ENCODE peak calls at places on chromosome 13, in eight cellular contexts. M, I, X, E, O, N, F and Z are unnamed samples.

GRCh38 chr13:101881593-101881992 is 429.1 kb downstream of the ITGBL1 start:
- DNase-seq in O (no peak), E (no peak), I (no peak), X (no peak), M (no peak), N (no peak), F (no peak), Z (no peak)

GRCh38 chr13:106865706-106866288 is 297.9 kb upstream of the ARGLU1 start:
- DNase-seq in E (no peak), M (no peak), X (no peak), O (no peak), I (no peak), N (no peak), F (no peak), Z (no peak)

GRCh38 chr13:23687614-23688013 is 117.4 kb downstream of the TNFRSF19 start:
- DNase-seq in X (no peak), O (no peak), I (no peak), F (no peak), M (no peak), E (no peak), N (no peak), Z (no peak)

GRCh38 chr13:74090397-74090796 is 43.8 kb downstream of the KLF12 start:
- DNase-seq in E (no peak), N (no peak), O (no peak), M (no peak), I (no peak), F (no peak), X (no peak), Z (no peak)

GRCh38 chr13:47334173-47334572 is 437.3 kb upstream of the HTR2A start:
- DNase-seq in N (no peak), I (no peak), E (peak; percentile 89), O (no peak), X (no peak), F (no peak), M (no peak), Z (no peak)

GRCh38 chr13:25619897-25620296 is 248.1 kb downstream of the ATP8A2 start:
- DNase-seq in X (no peak), O (no peak), N (no peak), F (no peak), I (no peak), M (no peak), E (no peak), Z (no peak)

GRCh38 chr13:43127827-43128226 is 104.4 kb downstream of the DNAJC15 start:
- DNase-seq in F (no peak), N (no peak), E (no peak), O (no peak), M (no peak), I (no peak), X (no peak), Z (no peak)

GRCh38 chr13:76944457-76944856 is 3.9 kb upstream of the ACOD1 start:
- DNase-seq in N (no peak), M (no peak), I (no peak), E (peak; percentile 88), F (no peak), X (no peak), O (no peak), Z (no peak)

GRCh38 chr13:23902975-23903905 is 5.9 kb upstream of the C1QTNF9B start:
- DNase-seq in E (no peak), O (no peak), M (no peak), N (no peak), I (no peak), X (no peak), F (no peak), Z (peak; percentile 67)

GRCh38 chr13:51689597-51689996 is 105.3 kb downstream of the WDFY2 start:
- DNase-seq in E (no peak), X (no peak), I (no peak), F (peak; percentile 49), N (no peak), M (no peak), O (no peak), Z (no peak)

GRCh38 chr13:101210774-101211173 is 205.5 kb downstream of the NALCN start:
- DNase-seq in I (no peak), M (no peak), N (no peak), F (no peak), O (no peak), X (no peak), E (no peak), Z (no peak)

GRCh38 chr13:110301083-110301482 is 5.9 kb downstream of the COL4A1 start:
- DNase-seq in F (no peak), I (no peak), E (no peak), O (no peak), X (no peak), N (peak; percentile 48), M (no peak), Z (no peak)

GRCh38 chr13:30892966-30893365 is 13.1 kb upstream of the MEDAG start:
- DNase-seq in X (peak; percentile 88), I (no peak), N (peak; percentile 88), F (peak; percentile 84), O (peak; percentile 83), M (no peak), E (peak; percentile 82), Z (peak; percentile 86)

GRCh38 chr13:48412881-48413351 is at the start of gene LPAR6:
- DNase-seq in N (no peak), O (no peak), E (peak; percentile 79), I (no peak), F (peak; percentile 81), X (no peak), M (peak; percentile 42), Z (no peak)

GRCh38 chr13:84553252-84553651 is 671.0 kb upstream of the SLITRK1 start:
- DNase-seq in I (no peak), O (peak; percentile 38), N (no peak), M (no peak), F (no peak), X (no peak), E (no peak), Z (no peak)

GRCh38 chr13:80251403-80251802 is 89.5 kb downstream of the SPRY2 start:
- DNase-seq in I (no peak), O (no peak), X (no peak), M (no peak), E (peak; percentile 17), N (no peak), F (no peak), Z (no peak)

GRCh38 chr13:34757441-34757840 is 184.6 kb upstream of the NBEA start:
- DNase-seq in N (no peak), E (no peak), F (no peak), O (no peak), I (no peak), M (no peak), X (no peak), Z (no peak)

GRCh38 chr13:71866173-71867091 is 572 bp downstream of the DACH1 start:
- DNase-seq in F (peak; percentile 29), X (peak; percentile 67), O (no peak), I (peak; percentile 48), N (no peak), E (peak; percentile 24), M (peak; percentile 40), Z (peak; percentile 74)

GRCh38 chr13:113526466-113527220 is 36.1 kb upstream of the DCUN1D2 start:
- DNase-seq in M (no peak), F (no peak), E (no peak), O (no peak), N (no peak), X (peak; percentile 22), I (no peak), Z (no peak)

DNA sequence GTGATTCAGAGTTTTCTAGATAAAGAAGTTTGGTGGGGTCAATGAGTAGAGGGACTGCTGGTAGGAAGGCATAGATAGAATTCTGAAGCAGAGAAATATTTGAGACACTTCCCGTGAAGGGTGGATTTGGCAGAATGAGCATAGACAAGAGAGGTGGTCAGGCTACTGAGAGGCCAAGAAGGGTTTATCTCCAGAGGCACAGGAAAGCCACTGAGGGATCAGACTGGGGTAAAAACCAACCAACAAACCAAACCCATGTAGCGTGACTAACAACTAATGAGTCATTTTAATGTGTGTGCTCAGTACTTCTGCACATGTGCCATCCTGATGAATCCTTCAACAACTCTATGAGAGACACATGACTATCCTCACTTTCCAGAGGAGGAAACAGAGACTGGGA is 60.0 kb upstream of the SERP2 start:
- DNase-seq in O (no peak), I (no peak), N (no peak), X (no peak), F (no peak), E (peak; percentile 88), M (no peak), Z (no peak)
- H3K4me1 ChIP-seq in O (no peaks in the 10 kb centered on the region), I (no peaks in the 10 kb centered on the region), N (peaks cover 21% of the 10 kb centered on the region), X (peaks cover 8% of the 10 kb centered on the region), F (no peaks in the 10 kb centered on the region), E (peaks cover 36% of the 10 kb centered on the region), M (peaks cover 3% of the 10 kb centered on the region), Z (peaks cover 6% of the 10 kb centered on the region)

GRCh38 chr13:40652588-40652940 is 13.9 kb downstream of the FOXO1 start:
- DNase-seq in N (no peak), O (no peak), E (no peak), F (no peak), M (no peak), I (no peak), X (no peak), Z (no peak)

GRCh38 chr13:40648040-40648439 is 18.4 kb downstream of the FOXO1 start:
- DNase-seq in X (no peak), N (no peak), F (no peak), I (no peak), E (no peak), O (no peak), M (no peak), Z (no peak)

GRCh38 chr13:40651866-40652587 is 14.4 kb downstream of the FOXO1 start:
- DNase-seq in O (no peak), E (no peak), X (no peak), I (no peak), F (peak; percentile 73), M (no peak), N (no peak), Z (no peak)

GRCh38 chr13:40644838-40645620 is 21.4 kb downstream of the FOXO1 start:
- DNase-seq in I (no peak), N (no peak), F (peak; percentile 35), E (peak; percentile 36), M (no peak), X (no peak), O (no peak), Z (no peak)

DNA sequence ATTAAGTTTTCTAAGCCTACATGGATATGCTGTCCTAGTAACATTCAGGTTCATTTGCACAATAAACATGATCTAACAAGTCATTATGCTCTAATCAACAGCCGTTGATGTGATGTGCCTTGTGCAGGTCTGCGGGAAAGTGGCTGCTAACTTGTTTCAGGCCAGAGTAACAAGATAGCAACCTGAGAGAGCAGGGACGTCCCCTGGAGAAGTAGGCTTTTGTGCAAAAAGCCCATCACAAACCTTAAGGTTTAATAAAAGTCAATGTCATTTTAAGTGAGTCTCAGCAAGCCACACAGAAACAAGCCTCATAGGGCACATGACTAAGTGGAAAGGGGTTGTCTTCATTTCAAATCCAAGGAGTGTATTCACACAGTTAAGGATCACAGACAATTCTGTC is 17.6 kb downstream of the FOXO1 start:
- DNase-seq in N (no peak), F (peak; percentile 77), X (no peak), M (no peak), I (no peak), E (no peak), O (no peak), Z (no peak)
- H3K4me1 ChIP-seq in N (peaks cover 61% of the 10 kb centered on the region), F (peaks cover 12% of the 10 kb centered on the region), X (peaks cover 19% of the 10 kb centered on the region), M (peaks cover 37% of the 10 kb centered on the region), I (peaks cover 19% of the 10 kb centered on the region), E (peaks cover 33% of the 10 kb centered on the region), O (peaks cover 10% of the 10 kb centered on the region), Z (peaks cover 23% of the 10 kb centered on the region)

GRCh38 chr13:40189426-40189825 is 477.0 kb downstream of the FOXO1 start:
- DNase-seq in I (no peak), N (no peak), M (no peak), F (no peak), X (no peak), O (no peak), E (no peak), Z (no peak)
- H3K4me1 ChIP-seq in I (peaks cover 13% of the 10 kb centered on the region), N (peaks cover 43% of the 10 kb centered on the region), M (no peaks in the 10 kb centered on the region), F (peaks cover 3% of the 10 kb centered on the region), X (no peaks in the 10 kb centered on the region), O (peaks cover 33% of the 10 kb centered on the region), E (peaks cover 44% of the 10 kb centered on the region), Z (peaks cover 8% of the 10 kb centered on the region)

GRCh38 chr13:38355595-38356120 is 6.0 kb downstream of the UFM1 start:
- DNase-seq in X (no peak), N (no peak), F (no peak), O (no peak), I (no peak), M (no peak), E (no peak), Z (no peak)
- H3K4me1 ChIP-seq in X (peaks cover 4% of the 10 kb centered on the region), N (peaks cover 12% of the 10 kb centered on the region), F (no peaks in the 10 kb centered on the region), O (peaks cover under 1% of the 10 kb centered on the region), I (no peaks in the 10 kb centered on the region), M (no peaks in the 10 kb centered on the region), E (peaks cover 19% of the 10 kb centered on the region), Z (peaks cover 1% of the 10 kb centered on the region)